ENCODE peak calls at places on chromosome 20, in seven cellular contexts. One of them, this sample, is unnamed.
A peak's percentile ranks its signal among the peaks of the same experiment; 100 is the strongest.

GRCh38 chr20:7449269-7449668 is 491.0 kb downstream of the HAO1 start:
- DNase-seq in IMR-90: no peak
- DNase-seq in psoas muscle: no peak
- DNase-seq in HFFc6: no peak
- DNase-seq in epithelial cell of esophagus: peak; percentile 58
- DNase-seq in bronchial epithelial cell: peak; percentile 75
- DNase-seq in GM12865: peak; percentile 1
- DNase-seq in this sample: no peak

GRCh38 chr20:24677626-24678328 is 208.3 kb downstream of the SYNDIG1 start:
- DNase-seq in IMR-90: no peak
- DNase-seq in psoas muscle: no peak
- DNase-seq in HFFc6: no peak
- DNase-seq in epithelial cell of esophagus: no peak
- DNase-seq in bronchial epithelial cell: no peak
- DNase-seq in GM12865: no peak
- DNase-seq in this sample: no peak

GRCh38 chr20:5270608-5271007 is 46.1 kb downstream of the PROKR2 start:
- DNase-seq in IMR-90: no peak
- DNase-seq in psoas muscle: no peak
- DNase-seq in HFFc6: no peak
- DNase-seq in epithelial cell of esophagus: no peak
- DNase-seq in bronchial epithelial cell: no peak
- DNase-seq in GM12865: no peak
- DNase-seq in this sample: no peak

GRCh38 chr20:20435453-20435852 is 67.5 kb downstream of the INSM1 start:
- DNase-seq in IMR-90: no peak
- DNase-seq in psoas muscle: no peak
- DNase-seq in HFFc6: no peak
- DNase-seq in epithelial cell of esophagus: no peak
- DNase-seq in bronchial epithelial cell: no peak
- DNase-seq in GM12865: no peak
- DNase-seq in this sample: no peak

GRCh38 chr20:53927990-53928389 is 142.4 kb downstream of the BCAS1 start:
- DNase-seq in IMR-90: no peak
- DNase-seq in psoas muscle: no peak
- DNase-seq in HFFc6: no peak
- DNase-seq in epithelial cell of esophagus: no peak
- DNase-seq in bronchial epithelial cell: no peak
- DNase-seq in GM12865: no peak
- DNase-seq in this sample: no peak

GRCh38 chr20:47326718-47327137 is 29.8 kb downstream of the ZMYND8 start:
- DNase-seq in IMR-90: peak; percentile 85
- DNase-seq in psoas muscle: no peak
- DNase-seq in HFFc6: peak; percentile 73
- DNase-seq in epithelial cell of esophagus: no peak
- DNase-seq in bronchial epithelial cell: no peak
- DNase-seq in GM12865: no peak
- DNase-seq in this sample: no peak

GRCh38 chr20:56328861-56329260 is 29.9 kb upstream of the FAM210B start:
- DNase-seq in IMR-90: peak; percentile 8
- DNase-seq in psoas muscle: no peak
- DNase-seq in HFFc6: no peak
- DNase-seq in epithelial cell of esophagus: peak; percentile 35
- DNase-seq in bronchial epithelial cell: peak; percentile 12
- DNase-seq in GM12865: no peak
- DNase-seq in this sample: no peak

GRCh38 chr20:33372993-33373441 is 28.3 kb downstream of the CDK5RAP1 start:
- DNase-seq in IMR-90: peak; percentile 72
- DNase-seq in psoas muscle: no peak
- DNase-seq in HFFc6: no peak
- DNase-seq in epithelial cell of esophagus: peak; percentile 75
- DNase-seq in bronchial epithelial cell: peak; percentile 58
- DNase-seq in GM12865: no peak
- DNase-seq in this sample: no peak

GRCh38 chr20:20547221-20547875 is 165.1 kb downstream of the RALGAPA2 start:
- DNase-seq in IMR-90: peak; percentile 81
- DNase-seq in psoas muscle: no peak
- DNase-seq in HFFc6: peak; percentile 6
- DNase-seq in epithelial cell of esophagus: peak; percentile 51
- DNase-seq in bronchial epithelial cell: peak; percentile 50
- DNase-seq in GM12865: peak; percentile 26
- DNase-seq in this sample: no peak

GRCh38 chr20:2093200-2093781 is 8.3 kb upstream of the STK35 start:
- DNase-seq in IMR-90: no peak
- DNase-seq in psoas muscle: no peak
- DNase-seq in HFFc6: no peak
- DNase-seq in epithelial cell of esophagus: peak; percentile 59
- DNase-seq in bronchial epithelial cell: peak; percentile 42
- DNase-seq in GM12865: peak; percentile 42
- DNase-seq in this sample: peak; percentile 38

GRCh38 chr20:14816471-14816870 is 479.1 kb upstream of the FLRT3 start:
- DNase-seq in IMR-90: no peak
- DNase-seq in psoas muscle: no peak
- DNase-seq in HFFc6: no peak
- DNase-seq in epithelial cell of esophagus: no peak
- DNase-seq in bronchial epithelial cell: no peak
- DNase-seq in GM12865: no peak
- DNase-seq in this sample: no peak

GRCh38 chr20:431012-431904 is 23.2 kb downstream of the RBCK1 start:
- DNase-seq in IMR-90: peak; percentile 68
- DNase-seq in psoas muscle: peak; percentile 79
- DNase-seq in HFFc6: peak; percentile 61
- DNase-seq in epithelial cell of esophagus: peak; percentile 81
- DNase-seq in bronchial epithelial cell: peak; percentile 68
- DNase-seq in GM12865: peak; percentile 71
- DNase-seq in this sample: no peak

GRCh38 chr20:57651977-57652864 is 32.0 kb upstream of the ZBP1 start:
- DNase-seq in IMR-90: no peak
- DNase-seq in psoas muscle: peak; percentile 45
- DNase-seq in HFFc6: no peak
- DNase-seq in epithelial cell of esophagus: no peak
- DNase-seq in bronchial epithelial cell: no peak
- DNase-seq in GM12865: no peak
- DNase-seq in this sample: peak; percentile 23

DNA sequence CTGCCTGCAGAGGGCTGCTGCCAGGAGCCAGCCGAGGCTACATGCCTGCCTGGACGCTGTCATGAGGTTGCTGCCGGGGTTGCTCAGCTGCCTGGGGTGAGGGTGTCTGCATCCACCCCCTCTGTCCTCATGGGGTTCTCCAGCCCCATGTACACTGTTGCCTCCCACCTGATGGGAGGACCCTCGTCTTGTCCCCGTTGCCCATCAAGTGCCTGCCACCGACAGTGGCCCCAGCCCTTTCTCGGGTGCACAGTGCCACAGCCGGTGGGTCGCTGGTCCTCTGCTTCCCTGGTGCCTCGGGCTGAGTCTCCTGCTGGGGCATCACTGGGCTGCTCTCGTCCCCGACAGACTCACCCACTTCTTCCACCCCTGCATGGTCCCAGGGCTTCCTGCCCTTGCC is 313.7 kb downstream of the CDH4 start:
- DNase-seq in IMR-90: no peak
- DNase-seq in psoas muscle: no peak
- DNase-seq in HFFc6: no peak
- DNase-seq in epithelial cell of esophagus: no peak
- DNase-seq in bronchial epithelial cell: no peak
- DNase-seq in GM12865: no peak
- DNase-seq in this sample: no peak
- TF ChIP-seq CTCF in IMR-90: no peak
- TF ChIP-seq CTCF in psoas muscle: no peak
- TF ChIP-seq CTCF in HFFc6: no peak
- TF ChIP-seq CTCF in epithelial cell of esophagus: no peak
- TF ChIP-seq CTCF in bronchial epithelial cell: no peak
- TF ChIP-seq CTCF in GM12865: no peak
- TF ChIP-seq CTCF in this sample: no peak

DNA sequence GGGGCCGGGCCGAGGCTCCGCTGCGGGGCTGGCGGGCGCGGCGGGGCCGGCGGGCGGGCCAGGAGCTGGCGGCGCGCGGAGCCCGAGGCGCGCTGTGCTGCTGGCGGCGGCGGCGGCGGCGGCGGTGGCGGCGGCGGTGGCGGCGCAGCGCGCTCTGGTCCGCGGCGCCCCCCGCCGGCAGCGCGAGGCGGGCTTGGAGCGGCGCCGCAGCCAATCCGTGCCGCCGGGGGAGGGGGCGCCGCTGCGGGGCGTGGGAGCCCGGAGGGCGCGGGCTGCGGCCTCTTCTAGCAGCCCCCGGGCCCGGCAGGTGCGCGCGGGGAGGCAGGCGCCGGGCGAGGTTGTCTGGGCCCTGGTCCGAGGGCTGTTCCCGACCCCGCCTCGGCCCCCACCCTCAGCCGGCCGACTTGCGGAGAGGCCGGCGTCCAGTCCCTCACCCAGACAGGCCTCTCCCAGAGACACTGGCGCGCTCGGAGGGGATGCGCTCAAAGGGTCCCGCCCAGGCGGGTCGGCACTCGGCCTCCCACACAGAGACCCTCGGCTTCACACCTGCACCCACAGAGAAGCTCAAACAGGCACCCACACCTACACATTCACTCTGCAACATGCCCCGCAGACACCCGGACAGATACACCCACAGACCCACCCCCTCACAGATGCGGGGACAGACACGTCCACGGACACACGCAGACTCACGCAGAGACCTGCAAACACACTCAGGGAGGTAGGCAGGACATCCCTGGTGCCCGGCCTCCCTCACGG is at the start of gene RIMS4:
- DNase-seq in IMR-90: no peak
- DNase-seq in psoas muscle: no peak
- DNase-seq in HFFc6: no peak
- DNase-seq in epithelial cell of esophagus: peak; percentile 6
- DNase-seq in bronchial epithelial cell: no peak
- DNase-seq in GM12865: no peak
- DNase-seq in this sample: peak; percentile 54
- TF ChIP-seq CTCF in IMR-90: no peak
- TF ChIP-seq CTCF in psoas muscle: no peak
- TF ChIP-seq CTCF in HFFc6: no peak
- TF ChIP-seq CTCF in epithelial cell of esophagus: no peak
- TF ChIP-seq CTCF in bronchial epithelial cell: no peak
- TF ChIP-seq CTCF in GM12865: no peak
- TF ChIP-seq CTCF in this sample: no peak

GRCh38 chr20:35762461-35762860 is 9.4 kb upstream of the PHF20 start:
- DNase-seq in IMR-90: no peak
- DNase-seq in psoas muscle: no peak
- DNase-seq in HFFc6: no peak
- DNase-seq in epithelial cell of esophagus: peak; percentile 45
- DNase-seq in bronchial epithelial cell: no peak
- DNase-seq in GM12865: no peak
- DNase-seq in this sample: no peak

GRCh38 chr20:35756404-35756803 is 14.3 kb upstream of the RBM39 start:
- DNase-seq in IMR-90: no peak
- DNase-seq in psoas muscle: no peak
- DNase-seq in HFFc6: no peak
- DNase-seq in epithelial cell of esophagus: no peak
- DNase-seq in bronchial epithelial cell: no peak
- DNase-seq in GM12865: no peak
- DNase-seq in this sample: no peak

GRCh38 chr20:35757098-35757705 is 14.6 kb upstream of the PHF20 start:
- DNase-seq in IMR-90: no peak
- DNase-seq in psoas muscle: no peak
- DNase-seq in HFFc6: no peak
- DNase-seq in epithelial cell of esophagus: no peak
- DNase-seq in bronchial epithelial cell: no peak
- DNase-seq in GM12865: no peak
- DNase-seq in this sample: no peak
- TF ChIP-seq CTCF in IMR-90: no peak
- TF ChIP-seq CTCF in psoas muscle: no peak
- TF ChIP-seq CTCF in HFFc6: no peak
- TF ChIP-seq CTCF in epithelial cell of esophagus: no peak
- TF ChIP-seq CTCF in bronchial epithelial cell: no peak
- TF ChIP-seq CTCF in GM12865: no peak
- TF ChIP-seq CTCF in this sample: no peak

DNA sequence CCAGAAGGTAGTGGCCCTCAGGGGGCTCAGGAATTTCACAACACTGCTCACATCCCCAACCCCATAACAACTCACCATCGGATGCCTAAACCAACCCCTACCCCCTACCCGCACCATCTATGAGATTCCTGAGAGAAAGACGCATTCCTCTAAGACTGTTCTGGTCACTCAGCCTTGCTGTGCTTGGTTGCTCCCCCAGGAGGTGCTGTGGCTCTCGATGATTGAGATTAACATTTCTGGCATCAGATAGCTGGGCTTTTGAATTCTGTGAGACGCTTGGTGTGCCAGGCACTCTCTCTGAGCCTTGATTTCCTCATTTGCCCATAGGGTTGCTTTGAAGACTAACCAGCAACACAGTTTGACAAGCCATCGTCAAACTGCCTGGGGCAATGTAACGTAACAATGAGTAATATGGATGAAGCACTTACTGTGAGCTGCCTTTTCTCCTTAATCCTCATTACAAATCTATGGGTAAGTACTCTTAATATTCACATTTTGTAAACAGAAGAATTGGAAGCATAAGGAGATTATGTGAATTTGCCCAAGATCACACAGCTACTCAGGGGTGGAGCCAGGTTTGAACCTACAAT is 978 bp downstream of the WFDC6 start:
- DNase-seq in IMR-90: no peak
- DNase-seq in psoas muscle: no peak
- DNase-seq in HFFc6: peak; percentile 14
- DNase-seq in epithelial cell of esophagus: peak; percentile 97
- DNase-seq in bronchial epithelial cell: peak; percentile 89
- DNase-seq in GM12865: no peak
- DNase-seq in this sample: no peak
- TF ChIP-seq CTCF in IMR-90: no peak
- TF ChIP-seq CTCF in psoas muscle: no peak
- TF ChIP-seq CTCF in HFFc6: no peak
- TF ChIP-seq CTCF in epithelial cell of esophagus: peak; percentile 23
- TF ChIP-seq CTCF in bronchial epithelial cell: peak; percentile 18
- TF ChIP-seq CTCF in GM12865: no peak
- TF ChIP-seq CTCF in this sample: no peak

This sample was measured in GM13976.